ENCODE peak calls at places on chromosomes 6 and 20, in nine cellular contexts. S is lung, G is IMR-90, M is psoas muscle, W is stomach, P is brain microvascular endothelial cell, A is suprapubic skin, C is heart right ventricle, R is BE2C. K is an unnamed sample.

GRCh38 chr20:62049342-62050165 is 16.1 kb downstream of the TAF4 start:
- DNase-seq in A (no peak), G (no peak), S (no peak), P (no peak), C (no peak), M (no peak), W (no peak), R (no peak), K (no peak)

GRCh38 chr20:1674361-1674760 is 16.8 kb upstream of the SIRPG start:
- DNase-seq in S (no peak), C (no peak), G (no peak), W (peak), A (no peak), M (no peak), P (no peak), R (no peak), K (no peak)

GRCh38 chr6:140567469-140567868 is 1193.0 kb upstream of the CITED2 start:
- DNase-seq in A (no peak), P (no peak), W (no peak), G (peak), C (no peak), S (no peak), R (no peak), M (no peak), K (peak)

GRCh38 chr6:137290601-137291261 is 71.5 kb upstream of the IFNGR1 start:
- DNase-seq in W (no peak), C (no peak), A (no peak), S (no peak), M (no peak), R (no peak), P (no peak), G (no peak), K (no peak)

GRCh38 chr6:158649289-158650143 is at the start of gene SYTL3:
- DNase-seq in G (peak), R (no peak), S (peak), W (peak), M (peak), A (no peak), P (peak), C (no peak), K (peak)

GRCh38 chr6:50602191-50602810 is 111.0 kb upstream of the TFAP2D start:
- DNase-seq in C (no peak), M (no peak), A (no peak), W (no peak), G (peak), P (peak), R (peak), S (no peak), K (peak)

GRCh38 chr6:13813621-13814175 is 659 bp downstream of the MCUR1 start:
- DNase-seq in S (peak), G (peak), C (peak), M (peak), A (peak), W (peak), R (peak), P (peak), K (peak)

GRCh38 chr6:158926429-158926828 is 73.6 kb downstream of the RSPH3 start:
- DNase-seq in S (no peak), M (no peak), P (peak), G (peak), C (no peak), R (no peak), W (no peak), A (no peak), K (peak)

GRCh38 chr6:44999066-44999465 is 329.1 kb upstream of the RUNX2 start:
- DNase-seq in C (no peak), R (no peak), M (no peak), A (no peak), S (no peak), G (no peak), W (no peak), P (no peak), K (no peak)

GRCh38 chr6:13511913-13512717 is 24.7 kb upstream of the GFOD1 start:
- DNase-seq in G (no peak), C (peak), S (no peak), R (no peak), W (no peak), M (no peak), A (no peak), P (no peak), K (no peak)

GRCh38 chr20:45138451-45139300 is 14.4 kb upstream of the WFDC12 start:
- DNase-seq in R (peak), A (peak), G (no peak), M (peak), W (peak), C (peak), S (peak), P (no peak), K (no peak)

GRCh38 chr20:61933951-61934715 is 131.5 kb downstream of the TAF4 start:
- DNase-seq in P (no peak), W (no peak), G (no peak), M (peak), R (peak), C (peak), S (no peak), A (peak), K (no peak)

GRCh38 chr20:63309261-63310071 is 16.5 kb downstream of the COL20A1 start:
- DNase-seq in G (peak), R (peak), W (peak), S (no peak), P (no peak), C (peak), A (no peak), M (no peak), K (peak)

GRCh38 chr6:19837511-19838441 is 606 bp downstream of the ID4 start:
- DNase-seq in A (no peak), W (peak), C (peak), R (peak), P (no peak), S (no peak), G (peak), M (peak), K (peak)

GRCh38 chr6:11450061-11450460 is 87.5 kb upstream of the TMEM170B start:
- DNase-seq in G (no peak), A (no peak), R (no peak), P (no peak), M (no peak), C (no peak), S (no peak), W (no peak), K (no peak)

GRCh38 chr20:47758517-47759450 is 26.5 kb downstream of the SULF2 start:
- DNase-seq in C (no peak), M (no peak), R (no peak), P (no peak), G (no peak), A (no peak), S (no peak), W (no peak), K (no peak)

GRCh38 chr6:9789201-9789600 is 625.7 kb downstream of the TFAP2A start:
- DNase-seq in M (no peak), C (no peak), W (no peak), G (peak), R (no peak), S (no peak), A (no peak), P (peak), K (peak)

GRCh38 chr6:170510631-170511030 is 42.5 kb downstream of the PSMB1 start:
- DNase-seq in S (no peak), P (no peak), W (no peak), M (no peak), R (no peak), C (no peak), A (no peak), G (no peak), K (no peak)

GRCh38 chr6:157073596-157073995 is 249.7 kb downstream of the TMEM242 start:
- DNase-seq in M (no peak), S (no peak), R (no peak), A (no peak), G (no peak), W (no peak), P (no peak), C (no peak), K (no peak)

GRCh38 chr6:50720623-50721022 is 7.3 kb downstream of the TFAP2D start:
- DNase-seq in G (no peak), S (no peak), P (peak), A (no peak), M (no peak), W (no peak), R (no peak), C (no peak), K (peak)

GRCh38 chr6:165985926-165986646 is 181.6 kb downstream of the TBXT start:
- DNase-seq in C (no peak), P (no peak), R (no peak), G (no peak), W (no peak), S (no peak), M (no peak), A (no peak), K (no peak)

GRCh38 chr6:35203680-35204079 is 10.1 kb upstream of the SCUBE3 start:
- DNase-seq in M (no peak), W (no peak), S (no peak), R (no peak), A (no peak), G (no peak), P (no peak), C (no peak), K (no peak)

GRCh38 chr6:16319813-16320532 is 81.6 kb downstream of the GMPR start:
- DNase-seq in P (peak), S (peak), A (no peak), W (peak), G (peak), C (peak), R (peak), M (peak), K (peak)

GRCh38 chr20:21520702-21521595 is 7.1 kb upstream of the NKX2-2 start:
- DNase-seq in W (no peak), C (no peak), P (no peak), R (no peak), S (no peak), G (no peak), A (no peak), M (no peak), K (no peak)

GRCh38 chr6:107115695-107116327 is 496 bp upstream of the BEND3 start:
- DNase-seq in W (peak), M (no peak), P (peak), C (peak), R (peak), A (peak), G (no peak), S (peak), K (peak)

GRCh38 chr6:98821739-98822405 is 12.5 kb upstream of the POU3F2 start:
- DNase-seq in G (no peak), P (no peak), C (no peak), W (no peak), M (no peak), S (no peak), R (no peak), A (no peak), K (no peak)

GRCh38 chr6:98812220-98812619 is 22.2 kb upstream of the POU3F2 start:
- DNase-seq in C (no peak), A (no peak), M (no peak), S (no peak), R (no peak), G (no peak), P (no peak), W (no peak), K (no peak)

GRCh38 chr6:98816799-98817198 is 17.6 kb upstream of the POU3F2 start:
- DNase-seq in G (no peak), C (no peak), W (no peak), A (no peak), S (no peak), M (no peak), P (no peak), R (no peak), K (no peak)
- H3K4me3 ChIP-seq in G (no peak), C (no peak), W (no peak), A (no peak), S (no peak), M (no peak), P (no peak), R (no peak), K (no peak)

GRCh38 chr20:41249781-41250281 is 67.7 kb downstream of the ZHX3 start:
- DNase-seq in R (peak), P (peak), M (peak), S (no peak), C (no peak), G (peak), W (no peak), A (no peak), K (peak)
- TF ChIP-seq CTCF in R (peak), P (peak), M (peak), S (no peak), C (peak), G (peak), W (no peak), A (peak), K (peak)

GRCh38 chr6:134172020-134172766 is 119.8 kb upstream of the SLC2A12 start:
- DNase-seq in G (peak), A (no peak), W (no peak), R (no peak), M (no peak), C (no peak), P (no peak), S (no peak), K (peak)

GRCh38 chr6:134174790-134175531 is 122.5 kb upstream of the SLC2A12 start:
- DNase-seq in C (peak), P (peak), S (peak), W (peak), M (peak), A (peak), R (peak), G (peak), K (peak)

GRCh38 chr6:134173007-134173690 is 120.7 kb upstream of the SLC2A12 start:
- DNase-seq in C (no peak), R (no peak), G (peak), S (no peak), A (no peak), W (no peak), P (no peak), M (no peak), K (peak)

GRCh38 chr6:134175532-134176282 is 123.3 kb upstream of the SLC2A12 start:
- DNase-seq in M (peak), G (peak), R (no peak), P (peak), A (peak), W (peak), S (peak), C (peak), K (peak)

GRCh38 chr6:134173936-134174789 is 121.7 kb upstream of the SLC2A12 start:
- DNase-seq in M (peak), P (peak), R (peak), C (peak), G (peak), W (peak), S (peak), A (peak), K (peak)
- H3K4me3 ChIP-seq in M (peak), P (peak), R (peak), C (peak), G (peak), W (peak), S (peak), A (peak), K (peak)

GRCh38 chr20:43584448-43585138 is 6.1 kb upstream of the IFT52 start:
- DNase-seq in P (peak), M (no peak), W (no peak), R (no peak), G (peak), A (no peak), S (peak), C (no peak), K (peak)

GRCh38 chr20:43579861-43580793 is 10.6 kb upstream of the IFT52 start:
- DNase-seq in C (no peak), W (no peak), G (no peak), A (no peak), S (no peak), M (no peak), P (no peak), R (no peak), K (no peak)

GRCh38 chr20:43586641-43587040 is 4.1 kb upstream of the IFT52 start:
- DNase-seq in C (no peak), W (no peak), R (no peak), P (no peak), A (no peak), S (no peak), G (no peak), M (no peak), K (no peak)

GRCh38 chr20:43583133-43583864 is 7.4 kb upstream of the IFT52 start:
- DNase-seq in P (no peak), R (no peak), A (no peak), S (no peak), C (no peak), G (no peak), W (no peak), M (no peak), K (no peak)

DNA sequence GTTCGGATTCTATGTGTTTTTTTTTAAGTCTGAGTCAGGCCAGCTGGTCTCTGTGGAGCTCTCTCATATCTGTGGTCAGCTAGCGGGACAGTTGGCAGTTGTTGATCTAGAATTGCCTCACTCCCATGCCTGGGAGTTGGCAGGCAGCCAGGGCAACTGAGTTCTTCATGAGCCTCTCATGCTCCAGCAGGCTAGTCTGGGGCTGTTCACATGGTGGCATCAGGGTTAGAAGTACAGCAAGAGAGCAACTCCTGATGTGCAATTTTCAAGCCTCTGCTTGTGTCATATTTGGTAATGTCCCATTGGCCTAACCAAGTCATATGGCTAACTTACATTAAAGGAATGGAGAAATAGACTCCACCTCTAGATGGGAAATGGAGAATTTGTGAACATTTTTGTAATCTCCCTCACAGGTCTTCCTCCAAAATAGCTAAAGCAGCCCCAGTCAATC is 6.7 kb upstream of the IFT52 start:
- DNase-seq in C (peak), R (peak), M (no peak), P (peak), S (peak), G (peak), A (no peak), W (peak), K (peak)
- TF ChIP-seq CTCF in C (no peak), R (no peak), M (no peak), P (no peak), S (no peak), G (no peak), A (no peak), W (no peak), K (no peak)

GRCh38 chr6:71492668-71493067 is 204.1 kb downstream of the OGFRL1 start:
- DNase-seq in A (no peak), M (no peak), S (no peak), C (no peak), G (no peak), R (no peak), W (no peak), P (no peak), K (no peak)

GRCh38 chr6:71491844-71492243 is 203.2 kb downstream of the OGFRL1 start:
- DNase-seq in S (no peak), G (no peak), C (no peak), A (no peak), P (no peak), W (no peak), R (no peak), M (no peak), K (no peak)

GRCh38 chr6:71498643-71499042 is 210.0 kb downstream of the OGFRL1 start:
- DNase-seq in G (no peak), W (no peak), M (no peak), R (no peak), A (no peak), C (no peak), S (no peak), P (no peak), K (no peak)

GRCh38 chr6:71499667-71500066 is 211.1 kb downstream of the OGFRL1 start:
- DNase-seq in R (no peak), S (no peak), C (no peak), W (no peak), M (no peak), A (no peak), P (no peak), G (no peak), K (no peak)

DNA sequence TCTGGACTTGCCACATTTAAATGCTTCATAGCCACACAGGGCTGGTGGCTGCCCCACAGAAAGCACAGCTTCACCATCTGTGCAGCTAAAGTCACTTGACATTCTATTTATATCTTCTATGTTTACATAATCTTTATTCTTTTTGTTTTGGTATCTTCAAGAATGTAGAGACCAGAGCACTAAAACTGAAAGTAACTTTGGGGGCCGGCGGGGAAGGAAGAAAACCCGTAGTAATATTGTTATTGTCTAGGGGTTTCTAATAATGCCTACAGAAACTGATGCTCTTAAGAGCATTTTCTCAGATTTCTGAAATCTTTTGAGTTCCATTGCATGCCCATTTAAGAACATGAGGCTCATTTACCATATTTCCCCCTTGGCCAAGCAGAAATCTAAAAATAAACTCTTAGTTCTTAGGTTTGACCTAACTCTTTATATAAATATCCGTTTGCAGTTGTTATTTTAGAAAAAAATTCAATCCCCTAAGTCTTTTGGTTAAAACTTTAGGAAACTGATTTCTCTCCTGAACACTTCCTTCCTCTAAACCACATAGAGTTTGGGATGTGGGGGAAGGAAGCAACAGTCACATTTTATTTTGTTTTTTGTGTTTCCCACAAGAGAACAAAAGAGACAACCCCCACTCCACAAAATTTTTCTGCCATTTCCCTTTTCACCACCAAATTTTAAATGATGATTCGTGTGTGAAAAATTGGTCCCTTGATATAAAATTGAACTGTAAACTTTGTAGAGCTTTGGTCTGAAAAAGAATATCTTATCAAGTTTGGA is 207.6 kb downstream of the OGFRL1 start:
- DNase-seq in S (no peak), C (no peak), P (peak), W (no peak), R (no peak), G (peak), M (no peak), A (no peak), K (peak)
- H3K4me3 ChIP-seq in S (no peak), C (peak), P (peak), W (peak), R (no peak), G (peak), M (peak), A (peak), K (peak)